ENCODE peak calls at places on chromosomes 6 and 20, in six cellular contexts. X is GM23248; W is CD4-positive, CD25-positive, alpha-beta regulatory T cell; G is MM.1S; I is brain microvascular endothelial cell; K is fibroblast of mammary gland. S is an unnamed sample.

GRCh38 chr6:2038096-2038495 is 207.3 kb downstream of the GMDS start:
- DNase-seq in G (no peak), K (no peak), I (peak), X (no peak), W (peak), S (peak)

GRCh38 chr6:134295953-134296553 is 21.9 kb downstream of the SGK1 start:
- DNase-seq in K (peak), W (no peak), X (peak), G (peak), I (peak), S (no peak)

GRCh38 chr20:4036351-4036750 is 21.0 kb upstream of the RNF24 start:
- DNase-seq in I (no peak), W (no peak), K (no peak), X (no peak), G (no peak), S (no peak)

GRCh38 chr6:130517444-130517931 is 151.7 kb downstream of the TMEM200A start:
- DNase-seq in K (peak), X (peak), G (peak), W (peak), I (no peak), S (no peak)

GRCh38 chr6:111758608-111759293 is 114.5 kb downstream of the FYN start:
- DNase-seq in I (no peak), G (no peak), K (no peak), W (peak), X (no peak), S (peak)

GRCh38 chr6:164276211-164276610 is 861.7 kb downstream of the QKI start:
- DNase-seq in K (no peak), X (no peak), G (no peak), W (no peak), I (no peak), S (no peak)

GRCh38 chr20:21342656-21343345 is 39.7 kb downstream of the XRN2 start:
- DNase-seq in K (no peak), I (no peak), X (peak), W (no peak), G (no peak), S (no peak)

GRCh38 chr6:14674458-14674857 is 556.9 kb downstream of the CD83 start:
- DNase-seq in I (no peak), X (no peak), W (no peak), K (no peak), G (no peak), S (peak)

GRCh38 chr6:46993846-46994245 is 48.3 kb downstream of the ADGRF1 start:
- DNase-seq in I (peak), X (peak), G (no peak), K (peak), W (no peak), S (no peak)

GRCh38 chr6:168905451-168906090 is 348.1 kb downstream of the THBS2 start:
- DNase-seq in I (no peak), W (no peak), K (peak), G (no peak), X (peak), S (peak)

GRCh38 chr6:138590796-138591709 is 91.8 kb upstream of the NHSL1 start:
- DNase-seq in K (peak), G (peak), X (peak), I (peak), W (peak), S (peak)

GRCh38 chr20:62735331-62735821 is 26.7 kb downstream of the NTSR1 start:
- DNase-seq in G (no peak), I (no peak), W (no peak), X (peak), K (no peak), S (no peak)

GRCh38 chr20:53883098-53883762 is 187.2 kb downstream of the BCAS1 start:
- DNase-seq in W (no peak), X (peak), G (no peak), K (peak), I (peak), S (no peak)

GRCh38 chr6:169791721-169792131 is 40.3 kb downstream of the ERMARD start:
- DNase-seq in X (no peak), G (no peak), K (no peak), W (no peak), I (no peak), S (no peak)

GRCh38 chr6:53795702-53796450 is 1.1 kb downstream of the LRRC1 start:
- DNase-seq in X (peak), W (peak), G (peak), K (no peak), I (no peak), S (no peak)

GRCh38 chr20:22825076-22825475 is 210.0 kb upstream of the SSTR4 start:
- DNase-seq in I (peak), W (no peak), K (peak), X (peak), G (no peak), S (no peak)

GRCh38 chr6:40755749-40756452 is 168.7 kb upstream of the LRFN2 start:
- DNase-seq in W (no peak), G (no peak), X (peak), K (peak), I (peak), S (no peak)

GRCh38 chr20:1537731-1538058 is 19.8 kb downstream of the SIRPD start:
- DNase-seq in I (no peak), G (no peak), W (no peak), X (no peak), K (no peak), S (no peak)

GRCh38 chr6:6915219-6915618 is 192.5 kb upstream of the RREB1 start:
- DNase-seq in W (no peak), X (no peak), K (peak), I (no peak), G (peak), S (no peak)

GRCh38 chr6:11766589-11767450 is 11.8 kb downstream of the ADTRP start:
- DNase-seq in K (peak), I (peak), G (no peak), W (no peak), X (peak), S (no peak)

GRCh38 chr6:3232017-3232838 is 4.8 kb upstream of the TUBB2B start:
- DNase-seq in X (no peak), W (no peak), G (no peak), K (no peak), I (no peak), S (no peak)

GRCh38 chr20:39674842-39675241 is 712.7 kb downstream of the DHX35 start:
- DNase-seq in W (no peak), X (no peak), I (no peak), G (no peak), K (no peak), S (no peak)

GRCh38 chr6:14921170-14921569 is 324.7 kb upstream of the JARID2 start:
- DNase-seq in K (no peak), W (no peak), I (no peak), X (no peak), G (no peak), S (no peak)

GRCh38 chr20:51525241-51526104 is 17.0 kb downstream of the NFATC2 start:
- DNase-seq in W (peak), X (no peak), K (no peak), I (no peak), G (no peak), S (peak)

GRCh38 chr20:24445510-24446170 is 23.8 kb upstream of the SYNDIG1 start:
- DNase-seq in I (no peak), W (no peak), X (no peak), G (no peak), K (no peak), S (no peak)

GRCh38 chr6:4398806-4399205 is 263.4 kb upstream of the ECI2 start:
- DNase-seq in X (peak), K (no peak), G (no peak), W (no peak), I (no peak), S (no peak)

GRCh38 chr6:29953001-29953436 is 10.7 kb downstream of the HLA-A start:
- DNase-seq in G (no peak), I (peak), K (peak), X (peak), W (no peak), S (no peak)

GRCh38 chr6:159887761-159888160 is 3.0 kb upstream of the MAS1 start:
- DNase-seq in X (no peak), W (no peak), I (no peak), G (no peak), K (no peak), S (no peak)

GRCh38 chr6:148617522-148617921 is 129.3 kb upstream of the UST start:
- DNase-seq in X (peak), K (peak), I (peak), G (no peak), W (no peak), S (no peak)

GRCh38 chr6:137853569-137854213 is 13.4 kb upstream of the TNFAIP3 start:
- DNase-seq in X (peak), W (no peak), K (peak), I (no peak), G (no peak), S (no peak)

GRCh38 chr20:61991476-61991875 is 74.2 kb downstream of the TAF4 start:
- DNase-seq in G (no peak), W (no peak), K (peak), X (peak), I (no peak), S (no peak)

GRCh38 chr20:36273414-36274247 is 32.5 kb upstream of the DLGAP4 start:
- DNase-seq in I (peak), W (peak), X (peak), G (peak), K (peak), S (peak)

GRCh38 chr20:23350855-23351838 is 556 bp downstream of the NXT1 start:
- DNase-seq in I (peak), W (peak), K (peak), G (peak), X (peak), S (peak)

GRCh38 chr20:47493175-47493953 is 8.3 kb upstream of the NCOA3 start:
- DNase-seq in W (peak), I (peak), K (peak), X (peak), G (peak), S (no peak)
- H3K4me3 ChIP-seq in W (peak), I (no peak), K (no peak), X (peak), G (peak), S (no peak)

DNA sequence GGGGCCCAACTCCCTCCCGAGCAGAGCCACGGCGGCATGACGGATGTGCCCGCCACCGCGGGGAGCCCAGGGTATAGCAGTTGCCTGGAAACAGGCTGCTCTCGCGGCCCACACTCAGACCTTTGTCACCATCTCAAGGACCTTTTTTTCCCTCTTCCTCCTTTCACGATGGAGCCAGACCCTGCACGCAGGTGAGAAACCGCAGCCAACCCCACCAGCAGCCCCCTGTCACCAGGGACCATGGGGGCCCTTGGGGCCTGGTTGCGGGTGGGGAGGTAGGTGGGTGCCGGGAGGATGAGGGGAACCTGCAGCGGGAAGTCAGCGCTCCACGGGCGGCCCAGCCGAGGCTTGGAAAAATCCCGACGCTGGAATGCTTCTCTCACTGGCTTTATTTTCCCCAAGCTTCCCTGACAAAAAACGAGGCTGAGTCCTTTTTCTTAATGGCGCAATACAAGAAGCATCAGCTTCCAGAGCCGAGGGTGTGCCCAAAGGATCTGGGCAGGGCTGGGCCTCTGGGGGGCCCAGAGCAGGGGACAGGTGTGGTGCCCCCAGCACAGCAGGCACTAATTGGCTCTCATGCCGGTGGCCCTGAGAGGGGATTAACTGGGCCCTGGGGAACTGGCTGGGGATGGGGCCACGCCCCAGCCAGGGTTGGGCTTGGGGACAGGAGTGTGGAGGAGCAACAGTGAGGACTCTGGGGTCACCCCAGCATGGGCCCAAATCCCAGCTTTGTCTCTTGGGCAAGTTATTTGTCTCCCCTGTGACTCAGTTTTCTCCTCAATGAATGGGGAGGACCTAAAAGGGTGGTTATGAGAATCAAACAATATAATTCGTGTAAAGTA is 23.9 kb downstream of the NOL4L start:
- DNase-seq in K (no peak), I (no peak), X (peak), W (no peak), G (no peak), S (no peak)
- H3K4me3 ChIP-seq in K (no peak), I (no peak), X (no peak), W (no peak), G (no peak), S (no peak)

GRCh38 chr6:107661291-107661690 is 162.8 kb downstream of the SCML4 start:
- DNase-seq in G (no peak), K (no peak), W (no peak), X (no peak), I (no peak), S (no peak)

GRCh38 chr6:107657373-107657754 is 166.7 kb downstream of the SCML4 start:
- DNase-seq in G (no peak), K (no peak), I (no peak), X (no peak), W (no peak), S (no peak)

GRCh38 chr6:107660839-107661238 is 163.3 kb downstream of the SCML4 start:
- DNase-seq in I (no peak), X (no peak), K (no peak), G (no peak), W (no peak), S (no peak)

GRCh38 chr6:107657755-107658461 is 166.2 kb downstream of the SCML4 start:
- DNase-seq in G (peak), W (peak), X (no peak), I (peak), K (peak), S (peak)

DNA sequence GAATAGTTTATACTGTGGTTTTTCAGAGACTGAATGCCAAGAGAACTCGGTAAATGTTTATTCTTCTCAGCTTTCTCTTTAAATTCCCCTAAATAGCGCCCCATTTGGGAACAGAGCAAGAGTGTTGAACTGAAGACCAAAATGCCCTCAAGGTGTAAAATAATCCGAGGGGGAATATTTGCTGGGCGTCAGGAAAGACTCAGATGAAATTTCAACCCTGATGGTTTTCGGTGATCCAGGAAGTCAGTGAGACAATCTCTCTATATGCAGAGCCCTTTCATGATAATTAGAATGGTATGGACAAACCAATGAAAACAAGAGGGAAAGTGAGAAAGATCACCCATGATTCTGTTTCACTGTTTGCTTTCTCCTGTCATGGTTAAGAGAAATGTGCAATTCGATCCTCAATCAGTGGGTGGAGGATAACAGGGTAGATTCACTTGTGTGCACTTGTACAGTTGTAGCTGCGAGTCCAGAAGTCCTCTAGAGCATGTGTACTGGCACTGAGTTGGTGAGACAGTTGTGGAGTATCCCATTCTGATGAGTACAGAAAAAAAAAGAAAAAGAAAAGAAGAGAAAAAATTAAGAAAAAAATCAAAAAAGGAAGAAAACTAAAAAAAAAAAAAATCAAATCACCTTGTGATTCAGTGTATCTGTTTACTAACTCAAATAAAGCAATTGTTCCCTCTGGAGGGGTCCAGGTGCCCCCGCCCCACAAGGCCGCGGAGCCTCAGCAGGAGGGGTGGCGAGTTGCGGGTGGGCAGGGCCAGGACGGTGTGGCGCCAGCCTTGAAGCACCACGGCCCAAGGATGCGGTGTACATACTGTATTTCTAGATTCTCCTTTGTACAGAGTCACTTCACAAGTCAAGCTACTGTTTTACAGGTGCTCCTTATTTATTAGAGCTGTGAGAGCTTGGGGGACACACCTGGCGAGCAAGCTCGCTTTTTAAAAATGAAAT is 164.9 kb downstream of the SCML4 start:
- DNase-seq in G (no peak), W (no peak), I (no peak), X (no peak), K (no peak), S (no peak)
- H3K4me3 ChIP-seq in G (no peak), W (no peak), I (no peak), X (no peak), K (no peak), S (no peak)

DNA sequence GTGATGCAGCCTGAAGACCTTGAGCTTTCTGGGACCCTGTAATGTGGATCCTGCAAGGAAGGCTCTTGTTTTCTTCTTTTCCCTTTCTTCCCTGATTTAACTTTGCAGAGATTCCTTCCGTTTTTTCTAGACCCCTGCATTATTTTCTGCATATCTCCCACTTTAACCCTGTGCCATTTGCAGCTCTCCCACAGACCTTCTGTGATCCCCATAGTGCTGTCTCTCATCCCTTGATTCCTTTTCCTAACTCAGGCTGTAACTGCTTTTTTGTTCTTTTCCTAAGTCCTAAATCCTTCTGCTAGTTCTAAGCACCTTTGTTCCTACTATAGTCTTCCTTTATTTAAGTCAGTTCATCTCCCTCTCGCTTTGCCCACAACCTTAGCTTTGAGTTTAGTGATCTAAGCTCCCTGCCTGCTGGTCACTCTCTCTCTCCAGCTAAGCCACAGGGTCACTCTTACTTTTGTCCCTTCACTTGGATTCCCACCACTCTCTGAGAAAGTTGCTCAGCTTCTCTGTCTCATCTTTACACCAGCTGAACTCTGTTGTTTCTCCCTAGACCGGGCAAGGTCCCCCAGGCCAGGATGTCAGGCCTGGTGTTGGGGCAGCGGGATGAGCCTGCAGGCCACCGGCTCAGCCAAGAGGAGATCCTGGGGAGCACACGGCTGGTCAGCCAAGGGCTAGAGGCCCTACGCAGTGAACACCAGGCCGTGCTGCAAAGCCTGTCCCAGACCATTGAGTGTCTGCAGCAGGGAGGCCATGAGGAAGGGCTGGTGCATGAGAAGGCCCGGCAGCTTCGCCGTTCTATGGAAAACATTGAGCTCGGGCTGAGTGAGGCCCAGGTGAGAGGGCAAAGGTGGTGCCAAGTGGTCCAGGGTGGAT is 1.6 kb downstream of the KLC4 start:
- DNase-seq in I (no peak), G (no peak), K (no peak), W (no peak), X (no peak), S (no peak)
- H3K4me3 ChIP-seq in I (no peak), G (no peak), K (no peak), W (peak), X (peak), S (no peak)

GRCh38 chr6:127792616-127793015 is 108.2 kb downstream of the THEMIS start:
- DNase-seq in I (no peak), X (no peak), K (no peak), G (no peak), W (peak), S (peak)
- H3K4me3 ChIP-seq in I (no peak), X (no peak), K (no peak), G (no peak), W (no peak), S (no peak)

DNA sequence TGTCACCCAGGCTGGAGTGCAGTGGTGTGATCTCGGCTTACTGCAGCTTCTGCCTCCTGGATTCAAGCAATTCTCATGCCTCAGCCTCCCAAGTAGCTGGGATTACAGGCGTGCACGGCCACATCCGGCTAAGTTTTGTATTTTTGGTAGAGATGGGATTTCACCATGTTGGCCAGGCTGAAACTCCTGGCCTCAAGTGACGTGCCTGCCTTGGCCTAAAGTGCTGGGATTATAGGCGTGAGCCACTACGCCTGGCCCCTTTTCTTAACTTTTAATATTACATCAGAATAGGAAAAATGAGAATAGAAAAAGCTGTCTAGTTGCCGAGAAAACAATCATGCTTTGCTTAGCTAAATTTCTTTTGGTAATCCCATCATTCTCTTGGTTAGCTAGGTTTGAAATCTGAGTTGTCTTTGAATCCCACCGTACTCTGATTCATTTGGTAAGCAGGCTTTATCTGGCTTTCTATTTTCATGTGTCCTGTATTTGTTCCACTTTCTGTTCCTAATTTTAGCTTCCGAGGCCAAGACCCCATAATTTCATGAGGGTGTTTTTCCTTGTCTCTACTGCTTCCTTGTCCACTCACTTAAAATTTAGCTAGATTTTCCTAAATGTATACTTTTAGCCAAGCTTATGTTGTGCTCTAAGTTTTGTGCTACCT is 83.5 kb downstream of the NCOA3 start:
- DNase-seq in G (no peak), W (no peak), I (no peak), X (no peak), K (peak), S (no peak)
- H3K4me3 ChIP-seq in G (no peak), W (no peak), I (no peak), X (no peak), K (no peak), S (no peak)

GRCh38 chr6:43275782-43276179 is 22.3 kb upstream of the SLC22A7 start:
- DNase-seq in G (no peak), I (no peak), W (peak), K (no peak), X (no peak), S (no peak)

GRCh38 chr6:43274127-43274915 is 23.7 kb upstream of the SLC22A7 start:
- DNase-seq in W (no peak), X (no peak), G (no peak), K (no peak), I (no peak), S (no peak)

GRCh38 chr6:43276180-43277082 is 21.6 kb upstream of the SLC22A7 start:
- DNase-seq in X (peak), K (no peak), I (no peak), G (no peak), W (peak), S (no peak)

GRCh38 chr6:43273707-43274106 is 24.4 kb upstream of the SLC22A7 start:
- DNase-seq in K (no peak), W (no peak), X (no peak), G (no peak), I (no peak), S (no peak)

GRCh38 chr6:43274916-43275597 is 23.0 kb upstream of the SLC22A7 start:
- DNase-seq in G (no peak), X (peak), W (no peak), I (no peak), K (no peak), S (no peak)
- H3K4me3 ChIP-seq in G (peak), X (peak), W (no peak), I (peak), K (no peak), S (no peak)